ENCODE peak calls at places on chromosome 11, in ten cellular contexts. C is bronchial epithelial cell; N is ovary; P is activated effector memory CD4-positive, alpha-beta T cell treated with Interleukin-2 at 50 U/mL for 16 hours; B is stimulated activated naive CD8-positive, alpha-beta T cell treated with anti-CD3 and anti-CD28 coated beads, Interleukin-15, Interleukin-2, amounts not matched to agents 100 U/mL and 50 U/mL, for 24 hours; R is effector memory CD4-positive, alpha-beta T cell; Z is activated naive CD4-positive, alpha-beta T cell treated with anti-CD3 and anti-CD28 coated beads, Interleukin-2, amount 50 U/mL, for 16 hours; G is GM12891; I is NCI-H345; D is neural progenitor cell. H is an unnamed sample.

GRCh38 chr11:28524098-28524497 is 415.9 kb downstream of the METTL15 start:
- DNase-seq in I (no peak), Z (no peak), P (no peak), B (no peak), R (no peak), C (peak; percentile 17), D (no peak), G (no peak), N (no peak), H (no peak)

GRCh38 chr11:97894978-97895377 is 1125.8 kb upstream of the CNTN5 start:
- DNase-seq in I (no peak), Z (no peak), D (no peak), G (no peak), R (no peak), C (no peak), B (no peak), P (no peak), N (no peak), H (no peak)

GRCh38 chr11:4991066-4991465 is 3.6 kb upstream of the OR51L1 start:
- DNase-seq in Z (no peak), R (no peak), B (no peak), G (no peak), N (no peak), D (peak; percentile 32), C (no peak), I (no peak), P (no peak), H (no peak)

GRCh38 chr11:114346709-114347141 is 50.5 kb downstream of the NNMT start:
- DNase-seq in N (no peak), G (no peak), Z (no peak), B (no peak), D (no peak), R (no peak), I (no peak), C (no peak), P (no peak), H (peak; percentile 22)

GRCh38 chr11:67376022-67376386 is 2.6 kb upstream of the CLCF1 start:
- DNase-seq in Z (no peak), P (no peak), N (peak; percentile 11), B (no peak), G (no peak), D (no peak), I (no peak), C (no peak), R (no peak), H (no peak)

GRCh38 chr11:74675761-74676160 is 55.5 kb downstream of the CHRDL2 start:
- DNase-seq in I (no peak), N (no peak), R (no peak), G (no peak), D (peak; percentile 40), B (no peak), Z (no peak), P (no peak), C (no peak), H (no peak)

GRCh38 chr11:11179239-11179638 is 173.8 kb downstream of the CSNK2A3 start:
- DNase-seq in B (no peak), I (no peak), D (no peak), N (no peak), C (peak; percentile 70), P (no peak), Z (no peak), R (no peak), G (no peak), H (no peak)

GRCh38 chr11:70435765-70436500 is 37.6 kb downstream of the CTTN start:
- DNase-seq in D (no peak), Z (no peak), G (no peak), P (no peak), B (no peak), N (no peak), I (no peak), R (no peak), C (no peak), H (no peak)

GRCh38 chr11:120089036-120090001 is 48.6 kb downstream of the TRIM29 start:
- DNase-seq in P (no peak), Z (no peak), B (no peak), R (no peak), I (no peak), N (no peak), C (no peak), G (no peak), D (no peak), H (no peak)

GRCh38 chr11:133947298-133947905 is 9.4 kb downstream of the IGSF9B start:
- DNase-seq in N (no peak), G (no peak), C (peak; percentile 24), D (peak; percentile 91), Z (peak; percentile 57), I (peak; percentile 54), B (peak; percentile 70), R (peak; percentile 48), P (peak; percentile 57), H (peak; percentile 70)

GRCh38 chr11:94948070-94948617 is 25.2 kb downstream of the CWC15 start:
- DNase-seq in B (no peak), P (no peak), N (no peak), I (no peak), G (no peak), C (no peak), D (no peak), R (no peak), Z (no peak), H (no peak)

GRCh38 chr11:87889126-87889525 is 286.1 kb downstream of the RAB38 start:
- DNase-seq in D (no peak), R (no peak), N (no peak), I (no peak), C (no peak), P (no peak), Z (no peak), G (no peak), B (no peak), H (no peak)

GRCh38 chr11:78214331-78215194 is 25.8 kb downstream of the USP35 start:
- DNase-seq in P (no peak), I (no peak), N (no peak), D (no peak), G (no peak), R (no peak), B (no peak), Z (no peak), C (no peak), H (no peak)

GRCh38 chr11:30758012-30758411 is 171.9 kb upstream of the MPPED2 start:
- DNase-seq in I (no peak), B (no peak), C (no peak), G (no peak), P (no peak), R (no peak), Z (no peak), N (no peak), D (no peak), H (no peak)

GRCh38 chr11:69499946-69500284 is 18.5 kb downstream of the LINC01488 start:
- DNase-seq in P (no peak), R (no peak), Z (no peak), C (no peak), N (no peak), I (no peak), B (no peak), G (no peak), D (no peak), H (no peak)

GRCh38 chr11:83249972-83250593 is 36.1 kb downstream of the CCDC90B start:
- DNase-seq in N (no peak), R (peak; percentile 2), B (no peak), G (no peak), D (peak; percentile 39), P (no peak), Z (no peak), I (peak; percentile 8), C (peak; percentile 48), H (peak; percentile 42)

GRCh38 chr11:61091373-61092279 is 10.7 kb upstream of the CD5 start:
- DNase-seq in D (no peak), C (peak; percentile 72), B (peak; percentile 68), G (no peak), N (no peak), Z (peak; percentile 44), R (no peak), I (no peak), P (no peak), H (no peak)

GRCh38 chr11:9726313-9727022 is 62.6 kb downstream of the SWAP70 start:
- DNase-seq in G (no peak), P (no peak), Z (no peak), I (no peak), C (peak; percentile 89), R (no peak), N (no peak), D (no peak), B (no peak), H (no peak)

GRCh38 chr11:80146231-80146630 is 705.4 kb upstream of the TENM4 start:
- DNase-seq in G (no peak), R (no peak), Z (no peak), D (no peak), P (no peak), B (no peak), N (no peak), C (peak; percentile 51), I (peak; percentile 11), H (no peak)

GRCh38 chr11:80727315-80727714 is 1286.5 kb upstream of the TENM4 start:
- DNase-seq in R (no peak), Z (no peak), P (no peak), G (no peak), N (no peak), D (peak; percentile 60), C (peak; percentile 35), B (no peak), I (no peak), H (no peak)

GRCh38 chr11:33868646-33869461 is 23.0 kb downstream of the LMO2 start:
- DNase-seq in P (no peak), C (no peak), R (no peak), N (no peak), D (peak; percentile 54), Z (no peak), I (no peak), G (peak; percentile 32), B (peak; percentile 9), H (no peak)

GRCh38 chr11:65576232-65576866 is 496 bp downstream of the EHBP1L1 start:
- DNase-seq in P (no peak), Z (no peak), B (peak; percentile 59), D (no peak), R (no peak), N (peak; percentile 59), C (no peak), G (no peak), I (no peak), H (no peak)

GRCh38 chr11:35166369-35167360 is 27.7 kb downstream of the CD44 start:
- DNase-seq in Z (no peak), P (no peak), C (peak; percentile 97), D (no peak), G (no peak), R (no peak), I (no peak), N (no peak), B (peak; percentile 52), H (peak; percentile 35)

GRCh38 chr11:1540074-1540473 is 32.0 kb downstream of the DUSP8 start:
- DNase-seq in D (no peak), C (no peak), R (no peak), P (no peak), N (no peak), Z (no peak), B (no peak), G (no peak), I (no peak), H (no peak)

GRCh38 chr11:45089251-45089650 is 57.2 kb upstream of the PRDM11 start:
- DNase-seq in Z (no peak), I (no peak), N (peak; percentile 51), G (no peak), D (no peak), C (peak; percentile 67), R (no peak), B (no peak), P (no peak), H (no peak)

GRCh38 chr11:35927730-35928129 is 16.1 kb upstream of the LDLRAD3 start:
- DNase-seq in B (no peak), I (no peak), C (peak; percentile 97), D (no peak), G (no peak), P (no peak), N (peak; percentile 53), R (no peak), Z (no peak), H (no peak)

GRCh38 chr11:111565111-111565720 is 24.7 kb downstream of the LAYN start:
- DNase-seq in P (peak; percentile 27), N (peak; percentile 60), Z (peak; percentile 58), C (peak; percentile 66), I (peak; percentile 66), B (peak; percentile 66), G (no peak), D (peak; percentile 55), R (peak; percentile 53), H (peak; percentile 57)

GRCh38 chr11:83910135-83910534 is 624.0 kb upstream of the CCDC90B start:
- DNase-seq in N (no peak), C (no peak), D (no peak), G (no peak), Z (no peak), B (no peak), R (no peak), P (no peak), I (no peak), H (no peak)